ENCODE peak calls at places on chromosomes 4 and X, in five cellular contexts. One of them, this sample, is unnamed.

GRCh38 chr4:17068885-17069284 is 170.4 kb upstream of the LDB2 start:
- DNase-seq in GM23338: no peak
- DNase-seq in hepatocyte: peak; percentile 47
- DNase-seq in OCI-LY7: no peak
- DNase-seq in K562: no peak
- DNase-seq in this sample: no peak

GRCh38 chr4:141447761-141448160 is 188.6 kb upstream of the IL15 start:
- DNase-seq in GM23338: no peak
- DNase-seq in hepatocyte: no peak
- DNase-seq in OCI-LY7: no peak
- DNase-seq in K562: no peak
- DNase-seq in this sample: no peak

GRCh38 chr4:31461425-31461824 is 741.3 kb downstream of the PCDH7 start:
- DNase-seq in GM23338: no peak
- DNase-seq in hepatocyte: no peak
- DNase-seq in OCI-LY7: no peak
- DNase-seq in K562: no peak
- DNase-seq in this sample: peak; percentile 91

GRCh38 chr4:742096-742741 is 36.6 kb downstream of the PCGF3 start:
- DNase-seq in GM23338: no peak
- DNase-seq in hepatocyte: no peak
- DNase-seq in OCI-LY7: no peak
- DNase-seq in K562: no peak
- DNase-seq in this sample: no peak

GRCh38 chr4:139553751-139554670 is 2.0 kb downstream of the SETD7 start:
- DNase-seq in GM23338: no peak
- DNase-seq in hepatocyte: no peak
- DNase-seq in OCI-LY7: no peak
- DNase-seq in K562: no peak
- DNase-seq in this sample: no peak

GRCh38 chr4:86035688-86036087 is 324.2 kb downstream of the MAPK10 start:
- DNase-seq in GM23338: no peak
- DNase-seq in hepatocyte: no peak
- DNase-seq in OCI-LY7: no peak
- DNase-seq in K562: no peak
- DNase-seq in this sample: peak; percentile 72

GRCh38 chr4:5899396-5899795 is 6.5 kb upstream of the CRMP1 start:
- DNase-seq in GM23338: no peak
- DNase-seq in hepatocyte: no peak
- DNase-seq in OCI-LY7: no peak
- DNase-seq in K562: no peak
- DNase-seq in this sample: no peak

GRCh38 chrX:72666451-72666850 is 47.7 kb downstream of the PHKA1 start:
- DNase-seq in GM23338: no peak
- DNase-seq in hepatocyte: no peak
- DNase-seq in OCI-LY7: no peak
- DNase-seq in K562: no peak
- DNase-seq in this sample: no peak

GRCh38 chrX:69299271-69299670 is 134.0 kb upstream of the PJA1 start:
- DNase-seq in GM23338: no peak
- DNase-seq in hepatocyte: no peak
- DNase-seq in OCI-LY7: no peak
- DNase-seq in K562: no peak
- DNase-seq in this sample: no peak

GRCh38 chrX:69300323-69300722 is 135.1 kb upstream of the PJA1 start:
- DNase-seq in GM23338: no peak
- DNase-seq in hepatocyte: no peak
- DNase-seq in OCI-LY7: no peak
- DNase-seq in K562: no peak
- DNase-seq in this sample: no peak

GRCh38 chrX:69293776-69294601 is 128.7 kb upstream of the PJA1 start:
- DNase-seq in GM23338: no peak
- DNase-seq in hepatocyte: no peak
- DNase-seq in OCI-LY7: no peak
- DNase-seq in K562: no peak
- DNase-seq in this sample: no peak

GRCh38 chrX:69297521-69297920 is 132.3 kb upstream of the PJA1 start:
- DNase-seq in GM23338: no peak
- DNase-seq in hepatocyte: no peak
- DNase-seq in OCI-LY7: no peak
- DNase-seq in K562: no peak
- DNase-seq in this sample: no peak

GRCh38 chrX:69298466-69299140 is 133.3 kb upstream of the PJA1 start:
- DNase-seq in GM23338: no peak
- DNase-seq in hepatocyte: no peak
- DNase-seq in OCI-LY7: no peak
- DNase-seq in K562: no peak
- DNase-seq in this sample: no peak
- H3K4me2 ChIP-seq in GM23338: no peak overlapping the region
- H3K4me2 ChIP-seq in hepatocyte: no peak overlapping the region
- H3K4me2 ChIP-seq in OCI-LY7: no peak overlapping the region
- H3K4me2 ChIP-seq in K562: no peak overlapping the region
- H3K4me2 ChIP-seq in this sample: no peak overlapping the region

DNA sequence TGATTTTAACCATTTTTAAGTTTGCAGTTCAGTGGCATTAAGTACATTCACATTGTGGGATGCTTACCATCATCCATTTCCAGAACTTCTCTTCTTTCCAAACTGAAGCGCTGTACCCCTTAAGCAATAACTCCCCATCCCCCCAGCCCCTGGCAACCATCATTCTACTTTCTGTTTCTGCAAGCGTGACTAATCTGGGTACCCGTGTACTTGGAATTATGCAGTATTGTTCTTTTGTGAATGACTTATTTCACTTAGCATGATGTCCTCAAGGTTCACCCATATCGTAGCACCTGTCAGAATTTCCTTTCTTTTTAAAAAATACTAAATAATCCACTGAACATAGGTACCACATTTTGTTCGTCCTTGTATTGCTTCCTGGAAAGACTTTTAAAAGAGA is 32.9 kb downstream of the USP9X start:
- DNase-seq in GM23338: no peak
- DNase-seq in hepatocyte: no peak
- DNase-seq in OCI-LY7: no peak
- DNase-seq in K562: no peak
- DNase-seq in this sample: no peak
- H3K4me1 ChIP-seq in GM23338: peaks cover 67% of the 10 kb centered on the region
- H3K4me1 ChIP-seq in hepatocyte: no peaks in the 10 kb centered on the region
- H3K4me1 ChIP-seq in OCI-LY7: peaks cover 18% of the 10 kb centered on the region
- H3K4me1 ChIP-seq in K562: no peaks in the 10 kb centered on the region
- H3K4me1 ChIP-seq in this sample: peaks cover 24% of the 10 kb centered on the region

DNA sequence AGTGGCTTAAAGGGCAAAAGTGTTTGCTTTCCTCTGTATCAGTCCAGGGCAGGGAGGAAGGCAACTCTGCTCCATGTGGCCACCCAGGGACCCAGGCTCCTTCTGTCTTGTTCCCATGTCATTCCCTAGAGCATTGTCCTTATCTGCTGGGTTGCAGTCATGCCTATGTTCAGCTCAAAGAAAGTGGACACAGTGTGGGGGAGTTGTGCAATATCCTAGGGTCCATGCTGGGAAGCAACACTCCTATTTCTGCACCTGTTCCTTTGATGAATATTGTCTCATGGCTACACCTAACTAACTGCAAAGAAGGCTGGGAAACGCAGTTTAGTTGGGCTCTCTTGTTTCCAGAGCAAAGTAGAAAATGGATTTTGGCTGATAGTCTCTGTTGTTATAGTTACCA is 107.0 kb upstream of the OTUD4 start:
- DNase-seq in GM23338: no peak
- DNase-seq in hepatocyte: no peak
- DNase-seq in OCI-LY7: no peak
- DNase-seq in K562: no peak
- DNase-seq in this sample: no peak
- H3K4me2 ChIP-seq in GM23338: no peak overlapping the region
- H3K4me2 ChIP-seq in hepatocyte: no peak overlapping the region
- H3K4me2 ChIP-seq in OCI-LY7: no peak overlapping the region
- H3K4me2 ChIP-seq in K562: no peak overlapping the region
- H3K4me2 ChIP-seq in this sample: no peak overlapping the region

DNA sequence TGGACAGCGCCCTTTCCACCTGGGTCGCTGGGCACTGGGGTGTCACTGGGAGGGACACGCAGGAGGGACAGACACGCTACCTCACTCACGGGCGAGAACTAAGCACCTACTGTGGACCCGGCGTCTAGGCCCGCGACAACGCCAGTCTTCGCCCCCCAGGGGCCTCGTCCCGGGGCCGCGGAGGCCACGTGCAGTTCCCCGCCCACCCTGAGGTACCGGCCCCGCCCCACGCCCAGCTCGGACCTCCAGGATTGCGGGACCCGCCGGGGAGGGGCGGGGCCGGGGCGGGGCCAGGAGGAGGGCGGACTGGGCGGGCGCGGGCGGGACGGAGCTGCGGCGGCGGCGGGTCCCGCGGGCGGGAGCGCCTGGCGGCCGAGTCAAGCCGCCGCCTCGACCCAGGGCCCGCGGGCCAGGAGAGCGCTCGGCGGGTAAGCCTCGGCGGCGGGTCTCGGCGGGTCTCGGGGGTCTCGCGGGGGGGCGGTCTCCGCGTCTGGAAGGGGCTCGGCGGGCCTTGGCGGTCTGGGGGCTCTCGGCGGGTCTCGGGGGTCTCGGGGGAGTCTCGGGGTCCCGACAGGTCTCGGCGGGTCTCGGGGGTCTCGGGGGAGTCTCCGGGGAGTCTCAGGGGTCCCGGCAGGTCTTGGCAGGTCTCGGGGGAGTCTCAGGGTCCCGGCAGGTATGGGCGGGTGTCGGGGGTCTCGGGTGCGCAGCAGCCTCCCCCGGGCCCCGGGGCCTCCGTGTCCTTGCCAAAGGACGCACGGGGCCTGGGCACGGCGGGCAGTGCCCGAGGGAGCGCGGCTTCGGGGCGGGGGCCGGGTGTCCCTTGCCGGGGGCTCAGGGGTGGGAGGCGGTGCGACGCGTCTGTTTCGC is at the start of gene SH3BP2:
- DNase-seq in GM23338: peak; percentile 90
- DNase-seq in hepatocyte: peak; percentile 88
- DNase-seq in OCI-LY7: peak; percentile 48
- DNase-seq in K562: peak; percentile 93
- DNase-seq in this sample: peak; percentile 59
- H3K4me1 ChIP-seq in GM23338: peaks cover 5% of the 10 kb centered on the region
- H3K4me1 ChIP-seq in hepatocyte: peaks cover 35% of the 10 kb centered on the region
- H3K4me1 ChIP-seq in OCI-LY7: peaks cover 15% of the 10 kb centered on the region
- H3K4me1 ChIP-seq in K562: peaks cover 93% of the 10 kb centered on the region
- H3K4me1 ChIP-seq in this sample: peaks cover 26% of the 10 kb centered on the region

GRCh38 chr4:108337923-108338322 is 169.2 kb upstream of the LEF1 start:
- DNase-seq in GM23338: no peak
- DNase-seq in hepatocyte: peak; percentile 49
- DNase-seq in OCI-LY7: no peak
- DNase-seq in K562: no peak
- DNase-seq in this sample: no peak
- H3K4me2 ChIP-seq in GM23338: no peak overlapping the region
- H3K4me2 ChIP-seq in hepatocyte: peak overlapping the region; percentile 1
- H3K4me2 ChIP-seq in OCI-LY7: no peak overlapping the region
- H3K4me2 ChIP-seq in K562: no peak overlapping the region
- H3K4me2 ChIP-seq in this sample: no peak overlapping the region

This sample was measured in PC-3.